ENCODE peak calls at places on chromosomes 6 and 20, in eight cellular contexts. R is stimulated activated CD8-positive, alpha-beta memory T cell treated with anti-CD3 and anti-CD28 coated beads, Interleukin-2, amount 100 ng/mL, for 48 hours; E is HEK293T; G is EL; B is naive thymus-derived CD8-positive, alpha-beta T cell; P is NCI-H187; A is stimulated activated CD4-positive, alpha-beta T cell treated with anti-CD3 and anti-CD28 coated beads, Interleukin-2, amount 100 ng/mL, for 48 hours; O is fibroblast of the aortic adventitia. V is an unnamed sample.
A peak's percentile ranks its signal among the peaks of the same experiment; 100 is the strongest.

GRCh38 chr20:56511926-56512325 is 12.6 kb upstream of the FAM209A start:
- DNase-seq in R (no peak), E (no peak), G (no peak), B (no peak), P (no peak), A (no peak), O (no peak), V (no peak)

GRCh38 chr6:99066041-99066440 is 118.3 kb upstream of the FBXL4 start:
- DNase-seq in R (no peak), E (no peak), G (no peak), B (no peak), P (no peak), A (no peak), O (no peak), V (no peak)

GRCh38 chr20:54188132-54188835 is 14.5 kb upstream of the CYP24A1 start:
- DNase-seq in R (no peak), E (no peak), G (no peak), B (no peak), P (no peak), A (no peak), O (no peak), V (no peak)

GRCh38 chr6:137443901-137444300 is 50.3 kb downstream of the OLIG3 start:
- DNase-seq in R (no peak), E (peak; percentile 13), G (peak; percentile 1), B (no peak), P (no peak), A (no peak), O (no peak), V (no peak)

GRCh38 chr6:166938150-166938549 is 18.2 kb downstream of the RNASET2 start:
- DNase-seq in R (no peak), E (no peak), G (no peak), B (no peak), P (no peak), A (no peak), O (no peak), V (no peak)

GRCh38 chr6:133551847-133552331 is 310.7 kb downstream of the EYA4 start:
- DNase-seq in R (no peak), E (no peak), G (peak; percentile 95), B (no peak), P (no peak), A (no peak), O (peak; percentile 98), V (no peak)

GRCh38 chr6:24664049-24664987 is 2.4 kb downstream of the TDP2 start:
- DNase-seq in R (no peak), E (no peak), G (no peak), B (no peak), P (no peak), A (no peak), O (no peak), V (no peak)

GRCh38 chr6:106508836-106509235 is 120.5 kb downstream of the RTN4IP1 start:
- DNase-seq in R (no peak), E (no peak), G (no peak), B (no peak), P (no peak), A (no peak), O (peak; percentile 74), V (no peak)

GRCh38 chr20:3861191-3861590 is 14.6 kb downstream of the MAVS start:
- DNase-seq in R (no peak), E (no peak), G (no peak), B (no peak), P (no peak), A (no peak), O (no peak), V (no peak)

GRCh38 chr6:36788768-36789167 is 50.5 kb downstream of the CPNE5 start:
- DNase-seq in R (no peak), E (no peak), G (no peak), B (no peak), P (no peak), A (no peak), O (no peak), V (no peak)